ENCODE peak calls at places on chromosomes 13 and 19, in six cellular contexts. V is H1, T is tibial nerve, E is A549, F is omental fat pad, W is neural progenitor cell. U is an unnamed sample.

GRCh38 chr13:111491021-111491420 is 170.6 kb downstream of the TEX29 start:
- DNase-seq in V (no peak), F (no peak), W (no peak), T (no peak), E (no peak), U (no peak)

GRCh38 chr19:18975011-18975410 is 34.0 kb upstream of the HOMER3 start:
- DNase-seq in T (no peak), E (no peak), W (no peak), F (no peak), V (no peak), U (no peak)

GRCh38 chr13:51191743-51192142 is 30.5 kb upstream of the FAM124A start:
- DNase-seq in T (no peak), E (no peak), W (no peak), V (no peak), F (no peak), U (no peak)

GRCh38 chr13:85236431-85236830 is 562.8 kb downstream of the SLITRK6 start:
- DNase-seq in V (no peak), T (no peak), F (no peak), E (peak), W (no peak), U (no peak)

GRCh38 chr19:19900124-19900523 is 622 bp upstream of the ZNF93 start:
- DNase-seq in V (no peak), E (no peak), W (no peak), F (no peak), T (no peak), U (no peak)

GRCh38 chr19:35585844-35586243 is at the start of gene PMIS2:
- DNase-seq in F (no peak), E (peak), W (peak), T (no peak), V (peak), U (no peak)

GRCh38 chr13:27379694-27380596 is 44.5 kb upstream of the GTF3A start:
- DNase-seq in E (peak), W (peak), V (peak), F (no peak), T (peak), U (peak)

GRCh38 chr19:30621326-30621920 is 249.2 kb downstream of the ZNF536 start:
- DNase-seq in W (no peak), T (no peak), F (no peak), V (no peak), E (no peak), U (no peak)

GRCh38 chr19:39160523-39160861 is 34.9 kb downstream of the PAK4 start:
- DNase-seq in E (no peak), F (no peak), T (peak), W (no peak), V (no peak), U (no peak)

GRCh38 chr19:39197808-39198207 is 1.0 kb downstream of the NCCRP1 start:
- DNase-seq in W (peak), T (no peak), E (no peak), V (no peak), F (no peak), U (no peak)

GRCh38 chr19:5186293-5187050 is 154.1 kb downstream of the PTPRS start:
- DNase-seq in E (peak), T (no peak), V (no peak), F (no peak), W (no peak), U (no peak)

DNA sequence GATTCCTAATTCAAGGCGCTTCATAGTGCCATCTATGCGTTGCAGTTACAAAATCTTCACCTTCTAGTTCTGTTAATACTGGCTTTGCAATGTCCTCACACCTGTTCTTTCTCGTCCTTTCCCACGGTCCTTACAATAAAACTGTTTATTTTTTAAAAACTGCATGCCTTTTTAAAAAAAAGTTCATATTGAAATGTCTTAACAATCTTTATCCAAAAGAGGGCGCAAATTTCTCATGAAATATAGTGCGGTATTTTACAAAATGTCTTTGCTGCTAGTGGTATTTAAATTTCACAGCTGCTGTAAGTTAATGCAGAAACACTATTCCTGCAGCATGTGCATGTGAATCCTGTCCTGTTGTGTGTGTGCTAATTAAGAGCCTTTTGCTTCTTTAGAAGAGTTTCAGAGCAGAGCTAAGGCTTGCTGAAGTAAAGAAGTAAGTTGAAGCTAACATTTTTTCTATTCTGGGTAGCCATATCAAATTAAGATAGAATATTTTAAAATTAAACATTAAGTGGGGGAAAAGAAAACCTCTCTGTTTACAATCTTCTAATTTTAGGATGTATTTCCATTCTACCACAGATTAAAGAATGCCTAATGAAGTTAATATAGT is 15.8 kb upstream of the CLDN10 start:
- DNase-seq in W (no peak), V (no peak), E (peak), F (no peak), T (no peak), U (no peak)
- TF ChIP-seq CTCF in W (peak), V (no peak), E (peak), F (no peak), T (peak), U (peak)

DNA sequence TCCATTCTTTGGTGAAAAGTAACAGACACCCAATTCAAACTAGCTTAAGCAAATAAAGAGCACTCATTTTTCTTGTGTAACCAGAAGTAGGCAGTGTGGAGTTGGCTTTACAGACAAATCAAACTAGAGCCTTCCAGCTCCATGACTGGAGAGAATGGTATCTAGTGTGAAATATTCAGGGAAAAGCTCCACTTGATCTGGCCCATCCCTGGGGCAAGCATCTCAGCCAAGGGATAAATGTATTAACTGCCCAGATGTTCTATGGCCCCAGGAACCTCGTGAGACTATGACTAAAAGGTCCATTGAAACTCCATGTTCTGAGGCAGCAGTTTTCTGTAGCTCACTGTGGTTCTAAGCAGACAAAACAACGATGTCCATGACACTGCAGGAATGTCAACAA is 49.9 kb downstream of the TBC1D4 start:
- DNase-seq in W (no peak), T (no peak), F (no peak), E (peak), V (no peak), U (no peak)
- TF ChIP-seq CTCF in W (no peak), T (no peak), F (no peak), E (peak), V (no peak), U (no peak)

DNA sequence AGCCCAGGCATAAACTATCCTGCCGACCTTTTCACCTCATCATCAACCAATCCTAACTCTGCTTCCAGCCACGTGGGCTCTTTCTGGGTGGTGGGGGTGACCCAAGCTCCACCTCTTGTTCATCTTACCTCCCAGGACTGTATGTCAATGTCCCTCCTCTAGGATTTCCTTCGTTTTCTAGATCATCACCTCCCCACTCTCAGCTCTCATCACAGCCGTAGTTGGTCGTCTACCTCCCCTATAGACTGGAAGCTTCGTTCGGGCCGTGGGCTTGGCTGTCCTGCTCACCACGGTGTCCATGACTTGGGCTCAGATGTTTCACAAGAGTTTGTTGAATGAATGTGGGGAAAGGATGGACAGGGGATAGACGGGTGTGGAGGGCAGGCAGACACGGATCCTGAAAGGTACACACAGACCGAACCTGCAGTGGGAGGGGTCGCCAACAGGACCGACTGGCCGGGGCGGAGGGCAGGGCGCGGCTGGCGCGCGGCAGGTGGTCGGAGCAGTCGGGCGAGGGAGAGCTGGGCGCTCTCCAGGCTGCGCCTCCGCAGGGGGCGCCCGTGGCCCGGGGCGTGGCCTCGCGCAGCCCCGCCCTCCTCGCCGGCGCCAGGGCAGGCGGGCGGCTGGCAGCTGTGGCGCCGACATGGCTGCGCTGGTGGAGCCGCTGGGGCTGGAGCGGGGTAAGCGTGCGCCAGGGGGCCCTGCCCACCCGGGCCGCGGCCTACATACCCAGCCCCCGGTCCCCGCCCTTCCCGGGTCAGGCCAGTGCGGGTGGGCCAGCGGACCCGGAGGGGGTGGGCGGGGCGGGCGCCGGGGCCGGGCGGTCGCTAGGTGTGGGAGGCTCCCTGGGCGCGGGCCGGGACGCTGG is at the start of gene LIN7B:
- DNase-seq in T (no peak), F (no peak), W (peak), E (peak), V (no peak), U (peak)
- TF ChIP-seq CTCF in T (peak), F (no peak), W (peak), E (peak), V (peak), U (peak)

DNA sequence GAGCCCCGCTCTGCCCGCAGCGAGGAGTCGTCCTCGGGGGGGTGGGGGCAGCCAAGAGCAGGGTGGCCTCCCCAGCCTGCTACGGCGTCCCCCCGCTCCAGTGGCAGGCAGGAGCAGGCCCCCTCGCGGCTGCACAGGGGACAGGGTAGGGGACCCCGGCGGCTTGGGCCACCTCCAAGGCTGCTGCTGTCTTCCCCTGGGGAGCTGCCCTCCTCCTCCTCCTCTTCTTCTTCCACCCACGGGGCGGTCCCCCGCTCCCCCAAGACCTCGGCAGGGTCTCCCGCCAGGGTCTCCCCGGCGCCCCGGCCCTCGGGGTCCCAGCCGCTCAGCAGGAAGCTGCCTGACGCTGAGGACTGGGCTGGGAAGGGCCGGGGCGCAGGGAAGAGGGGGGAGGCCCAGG is 12.7 kb downstream of the LMTK3 start:
- DNase-seq in F (no peak), E (no peak), W (no peak), T (no peak), V (no peak), U (no peak)
- TF ChIP-seq CTCF in F (no peak), E (no peak), W (no peak), T (no peak), V (no peak), U (no peak)

DNA sequence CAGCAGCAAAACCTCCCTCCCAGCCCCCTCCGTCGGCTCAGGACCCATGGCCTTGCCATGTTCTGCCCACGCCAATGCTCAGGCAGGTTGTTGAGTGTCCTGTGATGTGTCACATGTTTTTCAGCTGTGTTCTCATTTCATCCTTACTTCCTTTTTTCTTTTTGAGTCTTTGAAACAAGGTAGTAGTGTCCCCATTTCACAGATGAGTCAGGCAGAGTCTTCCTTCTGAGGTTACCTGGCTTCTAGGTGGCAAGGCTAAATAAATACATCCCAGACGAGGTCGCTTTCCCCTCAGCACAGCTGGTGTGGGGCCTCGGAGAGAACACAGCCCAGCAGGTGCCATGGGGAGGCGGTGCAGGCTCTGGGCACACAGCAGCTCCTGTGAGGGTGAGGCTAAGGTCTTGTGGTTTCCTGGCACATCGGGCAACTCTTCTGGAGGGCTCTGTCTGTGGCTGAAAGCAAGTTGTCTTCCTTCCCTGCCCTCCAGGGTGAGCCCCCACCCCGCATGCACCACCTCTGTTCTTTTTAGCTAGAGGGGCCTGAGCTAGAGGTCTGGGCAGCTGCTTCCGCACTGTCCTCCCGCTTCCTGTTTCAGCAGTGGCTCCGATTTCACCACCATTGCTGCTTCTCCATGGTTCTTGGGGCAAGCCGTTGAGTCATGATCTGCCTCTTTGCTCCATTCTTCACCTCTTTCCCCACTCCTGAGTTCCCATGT is 15.1 kb downstream of the PRAM1 start:
- DNase-seq in V (no peak), E (no peak), T (no peak), F (no peak), W (no peak), U (peak)
- TF ChIP-seq CTCF in V (no peak), E (no peak), T (no peak), F (no peak), W (no peak), U (no peak)

GRCh38 chr13:99085846-99086148 is 107.9 kb upstream of the DOCK9 start:
- DNase-seq in T (no peak), V (no peak), F (no peak), E (no peak), W (no peak), U (no peak)

GRCh38 chr13:99086149-99086868 is 108.4 kb upstream of the DOCK9 start:
- DNase-seq in E (peak), F (no peak), W (peak), V (no peak), T (no peak), U (peak)

GRCh38 chr13:99087954-99088491 is 110.2 kb upstream of the DOCK9 start:
- DNase-seq in F (no peak), W (peak), T (no peak), E (no peak), V (no peak), U (no peak)

GRCh38 chr13:99086869-99087129 is 108.9 kb upstream of the DOCK9 start:
- DNase-seq in T (no peak), F (no peak), W (no peak), E (no peak), V (no peak), U (peak)

DNA sequence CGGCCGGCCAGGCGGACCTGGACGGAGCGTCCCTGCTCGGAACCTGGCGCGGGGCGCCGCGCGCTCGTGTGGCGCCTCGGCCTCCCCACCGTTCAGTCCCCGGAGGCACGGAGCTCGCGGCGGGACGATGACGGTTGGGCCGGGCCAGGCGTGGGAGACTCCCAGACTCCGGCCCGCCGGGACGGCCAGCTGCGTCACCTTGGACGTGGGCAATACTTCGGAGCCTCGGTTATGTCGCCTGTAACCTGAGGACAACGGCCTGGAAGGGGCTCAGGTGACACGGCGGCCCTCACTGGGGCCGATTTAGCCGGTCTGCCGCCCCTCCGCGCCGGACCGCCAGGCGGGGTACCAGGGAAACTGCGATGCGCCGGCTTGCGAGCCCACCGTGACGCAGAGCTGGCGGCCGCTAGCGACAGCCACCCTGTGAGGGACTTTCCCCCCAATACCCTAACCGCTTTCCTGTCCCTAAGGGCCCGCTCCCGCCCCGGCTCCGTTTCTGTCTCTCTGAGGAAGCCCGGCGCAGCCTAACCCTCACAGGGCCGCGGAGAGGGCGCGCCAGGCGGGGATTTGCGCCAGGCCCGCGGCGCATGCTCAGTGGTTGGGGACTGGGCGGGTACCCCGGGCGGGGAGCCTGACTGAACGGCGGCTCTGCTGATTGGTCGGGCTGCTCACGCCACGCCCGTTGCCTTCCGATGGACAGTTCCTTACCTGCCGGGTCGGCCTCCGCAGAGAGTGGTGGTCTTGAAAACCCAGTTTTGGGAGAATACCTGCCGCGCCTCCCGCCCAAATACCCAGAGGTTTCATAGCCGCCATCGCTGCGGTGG is 109.5 kb upstream of the DOCK9 start:
- DNase-seq in V (peak), W (peak), T (peak), F (peak), E (peak), U (peak)
- TF ChIP-seq CTCF in V (no peak), W (peak), T (peak), F (no peak), E (no peak), U (peak)

U was measured in natural killer cell.